ENCODE peak calls at places on chromosome 14, in eight cellular contexts. F is psoas muscle; W is activated CD4-positive, CD25-positive, alpha-beta regulatory T cell treated with anti-CD3 and anti-CD28 coated beads, Interleukin-2, amount 50 U/mL, for 72 hours; M is stimulated activated CD8-positive, alpha-beta memory T cell treated with anti-CD3 and anti-CD28 coated beads, Interleukin-15, amount 100 ng/mL, for 24 hours; U is fibroblast of the aortic adventitia; O is AG08395; H is COR-L47; K is lower leg skin. T is an unnamed sample.

GRCh38 chr14:96126339-96126770 is 78.3 kb upstream of the BDKRB2 start:
- DNase-seq in M (no peak), F (no peak), O (peak; percentile 59), U (no peak), W (no peak), K (no peak), H (no peak), T (no peak)

GRCh38 chr14:103260629-103261124 is 73.4 kb upstream of the EIF5 start:
- DNase-seq in K (no peak), F (peak; percentile 34), M (no peak), U (peak; percentile 81), H (peak; percentile 30), W (no peak), O (peak; percentile 58), T (no peak)

GRCh38 chr14:97873291-97873690 is 1076.1 kb downstream of the VRK1 start:
- DNase-seq in F (no peak), K (no peak), W (no peak), M (no peak), H (no peak), U (no peak), O (no peak), T (no peak)

GRCh38 chr14:95918466-95918865 is 41.8 kb downstream of the TUNAR start:
- DNase-seq in W (no peak), K (no peak), F (no peak), M (no peak), H (peak; percentile 7), U (no peak), O (no peak), T (no peak)

GRCh38 chr14:69328765-69329164 is 68.8 kb downstream of the GALNT16 start:
- DNase-seq in O (no peak), H (peak; percentile 80), W (no peak), U (no peak), M (no peak), F (no peak), K (no peak), T (no peak)

GRCh38 chr14:101972126-101972785 is 7.9 kb downstream of the DYNC1H1 start:
- DNase-seq in F (peak; percentile 78), U (peak; percentile 100), K (peak; percentile 95), M (no peak), W (no peak), H (no peak), O (peak; percentile 95), T (no peak)

GRCh38 chr14:74922752-74923401 is at the start of gene RPS6KL1:
- DNase-seq in H (peak; percentile 89), U (peak; percentile 68), W (peak; percentile 70), F (peak; percentile 86), K (peak; percentile 65), M (peak; percentile 44), O (peak; percentile 97), T (peak; percentile 97)

GRCh38 chr14:60197629-60198318 is 32.6 kb upstream of the DHRS7 start:
- DNase-seq in O (no peak), M (no peak), F (no peak), H (no peak), W (no peak), K (no peak), U (no peak), T (no peak)

GRCh38 chr14:74919421-74920165 is 3.5 kb downstream of the RPS6KL1 start:
- DNase-seq in U (no peak), W (no peak), H (no peak), M (no peak), F (no peak), K (no peak), O (peak; percentile 42), T (no peak)

GRCh38 chr14:104873380-104874055 is 8.4 kb downstream of the CEP170B start:
- DNase-seq in U (no peak), H (no peak), M (no peak), K (no peak), F (no peak), W (no peak), O (no peak), T (no peak)

GRCh38 chr14:106268013-106268727 is 741.8 kb downstream of the TMEM121 start:
- DNase-seq in M (peak; percentile 76), O (no peak), K (no peak), F (no peak), U (no peak), W (peak; percentile 74), H (peak; percentile 42), T (no peak)

GRCh38 chr14:100221419-100222218 is 17.3 kb upstream of the YY1 start:
- DNase-seq in O (peak; percentile 55), K (peak; percentile 41), F (no peak), H (peak; percentile 70), M (peak; percentile 26), U (peak; percentile 58), W (peak; percentile 51), T (no peak)

GRCh38 chr14:99573000-99573330 is 31.0 kb downstream of the CCDC85C start:
- DNase-seq in H (peak; percentile 69), F (no peak), U (no peak), K (no peak), O (no peak), M (no peak), W (no peak), T (no peak)

GRCh38 chr14:77311217-77311616 is 9.5 kb downstream of the POMT2 start:
- DNase-seq in U (peak; percentile 48), O (no peak), W (no peak), K (no peak), H (no peak), M (no peak), F (no peak), T (no peak)

GRCh38 chr14:79407572-79407971 is 803.7 kb downstream of the DIO2 start:
- DNase-seq in F (no peak), K (no peak), O (no peak), W (no peak), U (no peak), M (no peak), H (no peak), T (no peak)

GRCh38 chr14:105205718-105206208 is 24.7 kb upstream of the NUDT14 start:
- DNase-seq in F (no peak), U (no peak), W (no peak), O (no peak), K (no peak), H (peak; percentile 69), M (no peak), T (no peak)

GRCh38 chr14:56119221-56119967 is 1.2 kb downstream of the PELI2 start:
- DNase-seq in H (peak; percentile 19), U (peak; percentile 25), K (peak; percentile 23), O (peak; percentile 34), F (peak; percentile 58), W (peak; percentile 46), M (no peak), T (peak; percentile 15)

GRCh38 chr14:103480595-103480994 is 42.0 kb downstream of the CKB start:
- DNase-seq in K (no peak), W (no peak), M (no peak), H (no peak), F (no peak), O (no peak), U (no peak), T (no peak)

GRCh38 chr14:90641111-90642010 is 174.9 kb downstream of the TTC7B start:
- DNase-seq in W (no peak), F (no peak), H (no peak), U (no peak), K (no peak), O (no peak), M (no peak), T (no peak)

GRCh38 chr14:68822132-68822651 is 29.3 kb upstream of the ZFP36L1 start:
- DNase-seq in F (no peak), U (no peak), M (no peak), O (no peak), H (no peak), W (peak; percentile 57), K (no peak), T (peak; percentile 62)

T was measured in GM12891.